ENCODE peak calls at places on chromosome 21, in ten cellular contexts. X is small intestine; S is mammary epithelial cell; I is right lobe of liver; T is CD8-positive, alpha-beta memory T cell; B is adipocyte; U is PC-3; Z is heart right ventricle; H is adrenal gland; V is astrocyte of the cerebellum. C is an unnamed sample.

GRCh38 chr21:35475768-35476167 is 426.7 kb upstream of the RUNX1 start:
- DNase-seq in X (no peak), S (no peak), I (no peak), T (no peak), B (peak; percentile 74), U (no peak), Z (no peak), H (no peak), V (no peak), C (peak; percentile 25)

GRCh38 chr21:26374817-26375216 is 198.3 kb downstream of the CYYR1 start:
- DNase-seq in X (no peak), S (peak; percentile 33), I (no peak), T (no peak), B (no peak), U (peak; percentile 15), Z (no peak), H (no peak), V (no peak), C (no peak)

GRCh38 chr21:17609681-17610080 is 3.0 kb downstream of the BTG3 start:
- DNase-seq in X (no peak), S (no peak), I (no peak), T (no peak), B (no peak), U (no peak), Z (no peak), H (no peak), V (no peak), C (no peak)

GRCh38 chr21:19995253-19995652 is 1003.0 kb upstream of the NCAM2 start:
- DNase-seq in X (no peak), S (no peak), I (no peak), T (no peak), B (no peak), U (no peak), Z (no peak), H (no peak), V (no peak), C (no peak)

GRCh38 chr21:32826317-32827167 is 55.0 kb upstream of the PAXBP1 start:
- DNase-seq in X (peak; percentile 71), S (peak; percentile 38), I (no peak), T (no peak), B (peak; percentile 60), U (peak; percentile 72), Z (peak; percentile 23), H (peak; percentile 47), V (peak; percentile 35), C (peak; percentile 70)

GRCh38 chr21:15058718-15059316 is 6.0 kb downstream of the NRIP1 start:
- DNase-seq in X (peak; percentile 69), S (peak; percentile 29), I (no peak), T (no peak), B (peak; percentile 68), U (peak; percentile 88), Z (no peak), H (no peak), V (no peak), C (peak; percentile 38)

GRCh38 chr21:27346041-27346448 is 379.2 kb upstream of the ADAMTS5 start:
- DNase-seq in X (no peak), S (peak; percentile 5), I (no peak), T (no peak), B (peak; percentile 55), U (peak; percentile 29), Z (no peak), H (no peak), V (no peak), C (peak; percentile 29)

GRCh38 chr21:33383056-33383888 is 19.9 kb upstream of the IFNGR2 start:
- DNase-seq in X (peak; percentile 78), S (peak; percentile 99), I (no peak), T (peak; percentile 83), B (peak; percentile 73), U (peak; percentile 95), Z (peak; percentile 56), H (peak; percentile 79), V (no peak), C (peak; percentile 97)

GRCh38 chr21:25838809-25839208 is 104.0 kb downstream of the GABPA start:
- DNase-seq in X (no peak), S (peak; percentile 32), I (no peak), T (no peak), B (peak; percentile 22), U (peak; percentile 86), Z (no peak), H (no peak), V (peak; percentile 62), C (peak; percentile 60)

GRCh38 chr21:36209626-36210171 is 53.1 kb downstream of the DOP1B start:
- DNase-seq in X (peak; percentile 82), S (peak; percentile 73), I (peak; percentile 57), T (peak; percentile 59), B (peak; percentile 53), U (peak; percentile 83), Z (peak; percentile 19), H (peak; percentile 58), V (peak; percentile 63), C (peak; percentile 90)

DNA sequence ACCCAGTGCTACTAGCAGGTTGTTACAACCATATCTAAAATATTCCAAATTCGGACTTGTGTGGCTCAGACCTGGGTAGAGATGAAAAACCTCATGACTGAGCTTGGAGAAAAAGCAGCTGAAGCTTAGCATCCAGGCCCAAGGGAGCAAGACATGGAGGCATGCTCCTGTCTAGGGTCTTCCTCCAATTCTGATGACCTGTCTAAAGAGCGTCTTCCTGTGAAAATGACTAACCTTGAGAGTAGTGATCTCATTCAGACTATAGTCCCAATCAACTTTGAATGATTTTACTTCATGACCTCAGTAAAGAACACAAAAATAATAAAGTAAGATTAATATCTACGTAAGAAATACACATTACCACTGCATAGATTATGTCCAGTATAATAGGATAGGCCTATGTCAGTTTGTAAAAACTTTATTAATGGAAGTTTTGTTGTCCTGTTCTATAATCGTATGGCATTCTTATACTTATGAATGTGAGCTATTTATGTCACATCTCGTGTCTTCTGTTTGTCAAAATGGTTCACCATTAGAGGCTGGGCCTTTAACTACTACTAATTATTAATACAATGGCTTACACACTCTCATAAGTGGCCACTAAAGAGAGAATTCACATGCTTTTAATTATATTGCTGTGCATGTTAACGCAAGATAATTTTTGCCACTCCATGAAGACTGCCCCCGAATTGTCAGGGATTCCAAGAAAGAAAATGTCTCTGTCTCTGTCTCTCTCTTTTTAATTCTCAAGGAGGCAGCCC is 201.3 kb downstream of the NCAM2 start:
- DNase-seq in X (no peak), S (no peak), I (no peak), T (no peak), B (no peak), U (no peak), Z (no peak), H (no peak), V (no peak), C (no peak)
- H3K4me3 ChIP-seq in X (no peak overlapping the region), S (no peak overlapping the region), I (no peak overlapping the region), T (no peak overlapping the region), B (peak overlapping the region; percentile 79), U (no peak overlapping the region), Z (no peak overlapping the region), H (no peak overlapping the region), V (no peak overlapping the region), C (no peak overlapping the region)

GRCh38 chr21:29342394-29342957 is 43.8 kb downstream of the BACH1 start:
- DNase-seq in X (no peak), S (peak; percentile 72), I (peak; percentile 55), T (no peak), B (peak; percentile 82), U (peak; percentile 96), Z (peak; percentile 63), H (peak; percentile 33), V (peak; percentile 91), C (peak; percentile 93)
- H3K4me3 ChIP-seq in X (no peak overlapping the region), S (no peak overlapping the region), I (no peak overlapping the region), T (no peak overlapping the region), B (peak overlapping the region; percentile 67), U (peak overlapping the region; percentile 42), Z (no peak overlapping the region), H (no peak overlapping the region), V (peak overlapping the region; percentile 17), C (no peak overlapping the region)

GRCh38 chr21:16519012-16519411 is 789.2 kb downstream of the USP25 start:
- DNase-seq in X (no peak), S (no peak), I (no peak), T (no peak), B (no peak), U (no peak), Z (no peak), H (no peak), V (no peak), C (no peak)

GRCh38 chr21:16522512-16522911 is 792.7 kb downstream of the USP25 start:
- DNase-seq in X (no peak), S (no peak), I (no peak), T (no peak), B (peak; percentile 45), U (no peak), Z (no peak), H (no peak), V (no peak), C (peak; percentile 72)

GRCh38 chr21:16517380-16517779 is 787.6 kb downstream of the USP25 start:
- DNase-seq in X (no peak), S (no peak), I (no peak), T (no peak), B (peak; percentile 50), U (no peak), Z (no peak), H (no peak), V (no peak), C (no peak)

GRCh38 chr21:16514316-16514715 is 784.5 kb downstream of the USP25 start:
- DNase-seq in X (no peak), S (peak; percentile 55), I (no peak), T (no peak), B (no peak), U (no peak), Z (no peak), H (no peak), V (peak; percentile 86), C (no peak)

GRCh38 chr21:16519656-16520055 is 789.9 kb downstream of the USP25 start:
- DNase-seq in X (no peak), S (no peak), I (no peak), T (no peak), B (no peak), U (no peak), Z (no peak), H (no peak), V (no peak), C (no peak)
- H3K4me3 ChIP-seq in X (no peak overlapping the region), S (no peak overlapping the region), I (no peak overlapping the region), T (no peak overlapping the region), B (no peak overlapping the region), U (no peak overlapping the region), Z (no peak overlapping the region), H (no peak overlapping the region), V (no peak overlapping the region), C (no peak overlapping the region)

GRCh38 chr21:31724552-31724951 is 7.4 kb downstream of the SCAF4 start:
- DNase-seq in X (no peak), S (no peak), I (no peak), T (no peak), B (no peak), U (no peak), Z (no peak), H (no peak), V (no peak), C (no peak)

GRCh38 chr21:31727181-31727580 is 4.7 kb downstream of the SCAF4 start:
- DNase-seq in X (no peak), S (no peak), I (no peak), T (no peak), B (no peak), U (no peak), Z (no peak), H (no peak), V (no peak), C (no peak)

GRCh38 chr21:31726407-31726806 is 5.5 kb downstream of the SCAF4 start:
- DNase-seq in X (no peak), S (no peak), I (no peak), T (no peak), B (no peak), U (no peak), Z (no peak), H (no peak), V (no peak), C (no peak)

GRCh38 chr21:31728191-31728590 is 3.7 kb downstream of the SCAF4 start:
- DNase-seq in X (no peak), S (no peak), I (no peak), T (no peak), B (no peak), U (no peak), Z (no peak), H (no peak), V (no peak), C (no peak)

GRCh38 chr21:31725202-31725840 is 6.6 kb downstream of the SCAF4 start:
- DNase-seq in X (no peak), S (no peak), I (no peak), T (no peak), B (no peak), U (no peak), Z (no peak), H (no peak), V (no peak), C (no peak)
- H3K4me3 ChIP-seq in X (no peak overlapping the region), S (no peak overlapping the region), I (no peak overlapping the region), T (no peak overlapping the region), B (no peak overlapping the region), U (no peak overlapping the region), Z (no peak overlapping the region), H (no peak overlapping the region), V (no peak overlapping the region), C (no peak overlapping the region)